ENCODE peak calls at places on chromosomes 12 and 14, in four cellular contexts. K, B, V and D are unnamed samples.

GRCh38 chr12:93089805-93090569 is 160.9 kb upstream of the EEA1 start:
- DNase-seq in K (peak; percentile 91), B (no peak), V (peak; percentile 81), D (no peak)

GRCh38 chr14:103578401-103579075 is 15.8 kb downstream of the COA8 start:
- DNase-seq in K (no peak), V (no peak), B (no peak), D (no peak)

GRCh38 chr14:69666112-69666511 is 54.7 kb downstream of the SUSD6 start:
- DNase-seq in B (no peak), V (no peak), K (no peak), D (no peak)

GRCh38 chr14:96167224-96168148 is 37.2 kb upstream of the BDKRB2 start:
- DNase-seq in K (peak; percentile 89), B (no peak), V (peak; percentile 70), D (no peak)

GRCh38 chr14:32367501-32367900 is 38.4 kb downstream of the AKAP6 start:
- DNase-seq in K (no peak), V (peak; percentile 32), B (no peak), D (no peak)

GRCh38 chr14:101789222-101789621 is 27.7 kb downstream of the PPP2R5C start:
- DNase-seq in B (no peak), K (no peak), V (no peak), D (no peak)

GRCh38 chr12:104736307-104736706 is 221.8 kb downstream of the SLC41A2 start:
- DNase-seq in B (no peak), V (no peak), K (peak; percentile 30), D (no peak)

GRCh38 chr12:88503344-88503743 is 76.9 kb downstream of the KITLG start:
- DNase-seq in B (no peak), V (no peak), K (no peak), D (no peak)

GRCh38 chr12:87117516-87117915 is 861.3 kb upstream of the MGAT4C start:
- DNase-seq in V (no peak), B (no peak), K (peak; percentile 75), D (no peak)

GRCh38 chr12:64674367-64674922 is 64.2 kb downstream of the RASSF3 start:
- DNase-seq in K (no peak), V (no peak), B (no peak), D (no peak)

GRCh38 chr12:100554608-100555077 is 18.8 kb upstream of the GAS2L3 start:
- DNase-seq in K (peak; percentile 81), B (no peak), V (peak; percentile 92), D (no peak)

GRCh38 chr12:6058481-6059161 is 65.8 kb downstream of the VWF start:
- DNase-seq in K (no peak), B (no peak), V (no peak), D (no peak)

GRCh38 chr12:53218551-53219114 is 11.6 kb upstream of the ITGB7 start:
- DNase-seq in V (no peak), K (no peak), B (no peak), D (no peak)

GRCh38 chr12:34373926-34374325 is 351.6 kb downstream of the ALG10 start:
- DNase-seq in V (no peak), K (no peak), B (no peak), D (no peak)

GRCh38 chr12:90280564-90281058 is 572.0 kb upstream of the ATP2B1 start:
- DNase-seq in B (no peak), K (peak; percentile 28), V (no peak), D (no peak)

GRCh38 chr12:104680070-104680469 is 223.3 kb downstream of the CHST11 start:
- DNase-seq in K (no peak), B (no peak), V (peak; percentile 49), D (no peak)

GRCh38 chr14:69693145-69693544 is 73.8 kb upstream of the SRSF5 start:
- DNase-seq in V (no peak), B (no peak), K (no peak), D (no peak)

GRCh38 chr12:46693034-46693433 is 132.8 kb downstream of the SLC38A4 start:
- DNase-seq in K (peak; percentile 11), B (no peak), V (no peak), D (no peak)

GRCh38 chr12:47188576-47189441 is 109.0 kb upstream of the AMIGO2 start:
- DNase-seq in B (no peak), V (peak; percentile 36), K (peak; percentile 59), D (no peak)

GRCh38 chr14:75535164-75535898 is 13.1 kb downstream of the BATF start:
- DNase-seq in B (no peak), V (no peak), K (no peak), D (no peak)

GRCh38 chr12:110107369-110108281 is 16.5 kb upstream of the IFT81 start:
- DNase-seq in B (no peak), V (peak; percentile 31), K (peak; percentile 93), D (no peak)

GRCh38 chr12:91256471-91256870 is 73.9 kb upstream of the DCN start:
- DNase-seq in K (no peak), V (no peak), B (no peak), D (no peak)

GRCh38 chr12:128510527-128510926 is 243.6 kb downstream of the TMEM132C start:
- DNase-seq in K (peak; percentile 5), B (no peak), V (no peak), D (no peak)

GRCh38 chr14:61388173-61388975 is 67.0 kb downstream of the PRKCH start:
- DNase-seq in B (no peak), K (peak; percentile 80), V (peak; percentile 90), D (no peak)

GRCh38 chr14:25116607-25117006 is 66.7 kb upstream of the STXBP6 start:
- DNase-seq in V (no peak), B (no peak), K (no peak), D (no peak)

GRCh38 chr12:126343352-126343751 is 1278.1 kb downstream of the AACS start:
- DNase-seq in V (no peak), B (no peak), K (no peak), D (no peak)

GRCh38 chr12:62306569-62307530 is 46.6 kb downstream of the USP15 start:
- DNase-seq in K (no peak), V (no peak), B (no peak), D (no peak)

GRCh38 chr14:31934767-31935266 is 142.3 kb upstream of the ARHGAP5 start:
- DNase-seq in V (peak; percentile 61), B (no peak), K (peak; percentile 73), D (no peak)

GRCh38 chr12:6773662-6774351 is 1.5 kb downstream of the LAG3 start:
- DNase-seq in B (no peak), V (no peak), K (no peak), D (no peak)

GRCh38 chr14:100531152-100531551 is 56.1 kb downstream of the BEGAIN start:
- DNase-seq in K (no peak), V (no peak), B (no peak), D (no peak)

GRCh38 chr12:76588881-76589565 is 29.5 kb upstream of the OSBPL8 start:
- DNase-seq in B (no peak), V (no peak), K (peak; percentile 29), D (no peak)

GRCh38 chr12:65106948-65107347 is 14.2 kb downstream of the WIF1 start:
- DNase-seq in V (peak; percentile 56), B (no peak), K (no peak), D (no peak)

GRCh38 chr14:104135904-104136471 is 2.4 kb upstream of the KIF26A start:
- DNase-seq in V (no peak), K (no peak), B (no peak), D (no peak)

GRCh38 chr12:31620311-31620710 is 29.4 kb upstream of the DENND5B start:
- DNase-seq in K (peak; percentile 72), B (no peak), V (no peak), D (no peak)

GRCh38 chr14:37384870-37385596 is 187.3 kb downstream of the MIPOL1 start:
- DNase-seq in B (no peak), K (no peak), V (no peak), D (no peak)

GRCh38 chr12:94265966-94266365 is 117.6 kb downstream of the PLXNC1 start:
- DNase-seq in B (no peak), K (no peak), V (no peak), D (no peak)

GRCh38 chr14:22748691-22749090 is 17.8 kb upstream of the OXA1L start:
- DNase-seq in K (no peak), B (no peak), V (no peak), D (no peak)

GRCh38 chr12:132323171-132324010 is 6.0 kb downstream of the GALNT9 start:
- DNase-seq in V (no peak), B (no peak), K (no peak), D (no peak)